ENCODE peak calls at places on chromosomes 11 and 22, in seven cellular contexts. One of them, this sample, is unnamed.

GRCh38 chr22:30380011-30380410 is 7.2 kb downstream of the RNF215 start:
- DNase-seq in AG04450: no peak
- DNase-seq in foreskin fibroblast: no peak
- DNase-seq in cardiac fibroblast: no peak
- DNase-seq in fibroblast of mammary gland: no peak
- DNase-seq in BJ: no peak
- DNase-seq in cardiac muscle cell: no peak
- DNase-seq in this sample: no peak

GRCh38 chr11:7572001-7572712 is 58.4 kb downstream of the PPFIBP2 start:
- DNase-seq in cardiac fibroblast: peak
- DNase-seq in BJ: no peak
- DNase-seq in foreskin fibroblast: peak
- DNase-seq in fibroblast of mammary gland: no peak
- DNase-seq in cardiac muscle cell: no peak
- DNase-seq in AG04450: no peak
- DNase-seq in this sample: no peak

GRCh38 chr11:95897731-95898130 is 26.2 kb downstream of the MTMR2 start:
- DNase-seq in fibroblast of mammary gland: peak
- DNase-seq in AG04450: no peak
- DNase-seq in foreskin fibroblast: peak
- DNase-seq in cardiac muscle cell: no peak
- DNase-seq in cardiac fibroblast: peak
- DNase-seq in BJ: no peak
- DNase-seq in this sample: no peak

GRCh38 chr22:32712644-32713355 is 88.7 kb upstream of the TIMP3 start:
- DNase-seq in BJ: no peak
- DNase-seq in foreskin fibroblast: peak
- DNase-seq in cardiac fibroblast: no peak
- DNase-seq in fibroblast of mammary gland: peak
- DNase-seq in AG04450: no peak
- DNase-seq in cardiac muscle cell: peak
- DNase-seq in this sample: no peak

GRCh38 chr11:113384551-113384950 is 3.0 kb upstream of the ANKK1 start:
- DNase-seq in AG04450: peak
- DNase-seq in fibroblast of mammary gland: peak
- DNase-seq in cardiac muscle cell: peak
- DNase-seq in foreskin fibroblast: peak
- DNase-seq in cardiac fibroblast: peak
- DNase-seq in BJ: peak
- DNase-seq in this sample: peak

GRCh38 chr11:12606597-12606996 is 67.6 kb upstream of the TEAD1 start:
- DNase-seq in cardiac muscle cell: no peak
- DNase-seq in foreskin fibroblast: peak
- DNase-seq in cardiac fibroblast: peak
- DNase-seq in BJ: peak
- DNase-seq in AG04450: peak
- DNase-seq in fibroblast of mammary gland: peak
- DNase-seq in this sample: no peak

GRCh38 chr22:17732251-17732854 is 41.9 kb downstream of the BID start:
- DNase-seq in BJ: no peak
- DNase-seq in cardiac muscle cell: no peak
- DNase-seq in AG04450: no peak
- DNase-seq in foreskin fibroblast: no peak
- DNase-seq in fibroblast of mammary gland: no peak
- DNase-seq in cardiac fibroblast: no peak
- DNase-seq in this sample: no peak

GRCh38 chr11:82191690-82192089 is 542.0 kb downstream of the FAM181B start:
- DNase-seq in foreskin fibroblast: no peak
- DNase-seq in cardiac fibroblast: no peak
- DNase-seq in cardiac muscle cell: no peak
- DNase-seq in BJ: no peak
- DNase-seq in AG04450: no peak
- DNase-seq in fibroblast of mammary gland: no peak
- DNase-seq in this sample: no peak

GRCh38 chr11:34209809-34210208 is 104.4 kb downstream of the NAT10 start:
- DNase-seq in cardiac fibroblast: no peak
- DNase-seq in foreskin fibroblast: no peak
- DNase-seq in fibroblast of mammary gland: no peak
- DNase-seq in cardiac muscle cell: no peak
- DNase-seq in AG04450: no peak
- DNase-seq in BJ: no peak
- DNase-seq in this sample: no peak

GRCh38 chr11:133746663-133747306 is 98.5 kb downstream of the SPATA19 start:
- DNase-seq in cardiac muscle cell: no peak
- DNase-seq in fibroblast of mammary gland: no peak
- DNase-seq in BJ: no peak
- DNase-seq in cardiac fibroblast: no peak
- DNase-seq in foreskin fibroblast: no peak
- DNase-seq in AG04450: no peak
- DNase-seq in this sample: no peak

GRCh38 chr11:59145534-59145933 is 2.9 kb downstream of the FAM111A start:
- DNase-seq in cardiac fibroblast: peak
- DNase-seq in fibroblast of mammary gland: peak
- DNase-seq in AG04450: no peak
- DNase-seq in BJ: no peak
- DNase-seq in foreskin fibroblast: peak
- DNase-seq in cardiac muscle cell: no peak
- DNase-seq in this sample: peak

GRCh38 chr11:69142894-69143293 is 12.8 kb upstream of the SMIM38 start:
- DNase-seq in BJ: no peak
- DNase-seq in cardiac muscle cell: no peak
- DNase-seq in cardiac fibroblast: no peak
- DNase-seq in fibroblast of mammary gland: no peak
- DNase-seq in AG04450: no peak
- DNase-seq in foreskin fibroblast: no peak
- DNase-seq in this sample: no peak

GRCh38 chr11:45961841-45962240 is 39.4 kb downstream of the LARGE2 start:
- DNase-seq in foreskin fibroblast: no peak
- DNase-seq in cardiac muscle cell: no peak
- DNase-seq in BJ: no peak
- DNase-seq in fibroblast of mammary gland: no peak
- DNase-seq in AG04450: no peak
- DNase-seq in cardiac fibroblast: no peak
- DNase-seq in this sample: no peak

GRCh38 chr11:206002-206384 is 1.2 kb downstream of the BET1L start:
- DNase-seq in AG04450: no peak
- DNase-seq in fibroblast of mammary gland: no peak
- DNase-seq in BJ: no peak
- DNase-seq in cardiac fibroblast: no peak
- DNase-seq in cardiac muscle cell: no peak
- DNase-seq in foreskin fibroblast: no peak
- DNase-seq in this sample: no peak

GRCh38 chr22:33803371-33803770 is 116.9 kb downstream of the LARGE1 start:
- DNase-seq in BJ: peak
- DNase-seq in foreskin fibroblast: peak
- DNase-seq in cardiac fibroblast: peak
- DNase-seq in fibroblast of mammary gland: peak
- DNase-seq in AG04450: peak
- DNase-seq in cardiac muscle cell: no peak
- DNase-seq in this sample: peak

GRCh38 chr11:125561924-125562323 is 7.4 kb upstream of the EI24 start:
- DNase-seq in BJ: no peak
- DNase-seq in fibroblast of mammary gland: no peak
- DNase-seq in cardiac fibroblast: no peak
- DNase-seq in cardiac muscle cell: no peak
- DNase-seq in foreskin fibroblast: no peak
- DNase-seq in AG04450: no peak
- DNase-seq in this sample: no peak

GRCh38 chr11:13316528-13316961 is 39.0 kb downstream of the BMAL1 start:
- DNase-seq in AG04450: no peak
- DNase-seq in fibroblast of mammary gland: peak
- DNase-seq in cardiac muscle cell: no peak
- DNase-seq in BJ: peak
- DNase-seq in cardiac fibroblast: peak
- DNase-seq in foreskin fibroblast: peak
- DNase-seq in this sample: peak

GRCh38 chr22:45290410-45290936 is 5.7 kb downstream of the UPK3A start:
- DNase-seq in BJ: peak
- DNase-seq in cardiac muscle cell: peak
- DNase-seq in cardiac fibroblast: peak
- DNase-seq in AG04450: peak
- DNase-seq in fibroblast of mammary gland: peak
- DNase-seq in foreskin fibroblast: peak
- DNase-seq in this sample: peak

GRCh38 chr11:12071574-12071973 is 38.8 kb upstream of the MICAL2 start:
- DNase-seq in AG04450: no peak
- DNase-seq in cardiac muscle cell: no peak
- DNase-seq in fibroblast of mammary gland: no peak
- DNase-seq in cardiac fibroblast: no peak
- DNase-seq in BJ: no peak
- DNase-seq in foreskin fibroblast: no peak
- DNase-seq in this sample: no peak

GRCh38 chr11:46386674-46387073 is 4.9 kb downstream of the CHRM4 start:
- DNase-seq in BJ: no peak
- DNase-seq in cardiac muscle cell: no peak
- DNase-seq in cardiac fibroblast: peak
- DNase-seq in fibroblast of mammary gland: peak
- DNase-seq in AG04450: no peak
- DNase-seq in foreskin fibroblast: peak
- DNase-seq in this sample: peak

GRCh38 chr11:135075740-135076139 is 663.7 kb upstream of the B3GAT1 start:
- DNase-seq in BJ: no peak
- DNase-seq in AG04450: no peak
- DNase-seq in cardiac muscle cell: peak
- DNase-seq in cardiac fibroblast: peak
- DNase-seq in foreskin fibroblast: peak
- DNase-seq in fibroblast of mammary gland: peak
- DNase-seq in this sample: no peak

GRCh38 chr22:48039326-48039725 is 1276.9 kb downstream of the TBC1D22A start:
- DNase-seq in BJ: no peak
- DNase-seq in foreskin fibroblast: no peak
- DNase-seq in cardiac fibroblast: no peak
- DNase-seq in fibroblast of mammary gland: no peak
- DNase-seq in AG04450: no peak
- DNase-seq in cardiac muscle cell: no peak
- DNase-seq in this sample: no peak

GRCh38 chr11:117037279-117037951 is 60.8 kb downstream of the SIK3 start:
- DNase-seq in cardiac muscle cell: no peak
- DNase-seq in foreskin fibroblast: peak
- DNase-seq in cardiac fibroblast: no peak
- DNase-seq in AG04450: no peak
- DNase-seq in fibroblast of mammary gland: peak
- DNase-seq in BJ: no peak
- DNase-seq in this sample: peak

GRCh38 chr22:42994917-42995562 is 19.9 kb downstream of the PACSIN2 start:
- DNase-seq in AG04450: peak
- DNase-seq in foreskin fibroblast: peak
- DNase-seq in BJ: peak
- DNase-seq in fibroblast of mammary gland: peak
- DNase-seq in cardiac muscle cell: peak
- DNase-seq in cardiac fibroblast: peak
- DNase-seq in this sample: peak

GRCh38 chr22:25099202-25099601 is 100.5 kb upstream of the CRYBB3 start:
- DNase-seq in BJ: no peak
- DNase-seq in cardiac fibroblast: no peak
- DNase-seq in fibroblast of mammary gland: no peak
- DNase-seq in foreskin fibroblast: no peak
- DNase-seq in AG04450: no peak
- DNase-seq in cardiac muscle cell: no peak
- DNase-seq in this sample: no peak

GRCh38 chr11:85805387-85805786 is 5.6 kb downstream of the SYTL2 start:
- DNase-seq in foreskin fibroblast: peak
- DNase-seq in AG04450: no peak
- DNase-seq in BJ: no peak
- DNase-seq in cardiac fibroblast: no peak
- DNase-seq in cardiac muscle cell: no peak
- DNase-seq in fibroblast of mammary gland: no peak
- DNase-seq in this sample: peak

GRCh38 chr11:57324886-57325734 is at the start of gene TNKS1BP1:
- DNase-seq in BJ: peak
- DNase-seq in cardiac muscle cell: peak
- DNase-seq in AG04450: peak
- DNase-seq in cardiac fibroblast: peak
- DNase-seq in foreskin fibroblast: peak
- DNase-seq in fibroblast of mammary gland: peak
- DNase-seq in this sample: peak

GRCh38 chr11:7672960-7673723 is at the start of gene CYB5R2:
- DNase-seq in cardiac muscle cell: peak
- DNase-seq in BJ: no peak
- DNase-seq in AG04450: no peak
- DNase-seq in foreskin fibroblast: peak
- DNase-seq in cardiac fibroblast: peak
- DNase-seq in fibroblast of mammary gland: peak
- DNase-seq in this sample: no peak

GRCh38 chr11:130390071-130390758 is 38.2 kb downstream of the ADAMTS8 start:
- DNase-seq in BJ: no peak
- DNase-seq in foreskin fibroblast: peak
- DNase-seq in cardiac fibroblast: peak
- DNase-seq in AG04450: peak
- DNase-seq in cardiac muscle cell: peak
- DNase-seq in fibroblast of mammary gland: peak
- DNase-seq in this sample: peak

GRCh38 chr11:76161261-76161961 is 44.9 kb downstream of the WNT11 start:
- DNase-seq in cardiac muscle cell: peak
- DNase-seq in foreskin fibroblast: no peak
- DNase-seq in cardiac fibroblast: no peak
- DNase-seq in fibroblast of mammary gland: peak
- DNase-seq in AG04450: no peak
- DNase-seq in BJ: no peak
- DNase-seq in this sample: no peak
- H3K4me3 ChIP-seq in cardiac muscle cell: no peak
- H3K4me3 ChIP-seq in foreskin fibroblast: no peak
- H3K4me3 ChIP-seq in cardiac fibroblast: no peak
- H3K4me3 ChIP-seq in fibroblast of mammary gland: no peak
- H3K4me3 ChIP-seq in AG04450: no peak
- H3K4me3 ChIP-seq in BJ: no peak
- H3K4me3 ChIP-seq in this sample: no peak

GRCh38 chr11:65629579-65629978 is 8.3 kb upstream of the SIPA1 start:
- DNase-seq in cardiac muscle cell: no peak
- DNase-seq in AG04450: no peak
- DNase-seq in BJ: no peak
- DNase-seq in foreskin fibroblast: no peak
- DNase-seq in fibroblast of mammary gland: no peak
- DNase-seq in cardiac fibroblast: no peak
- DNase-seq in this sample: no peak
- H3K4me3 ChIP-seq in cardiac muscle cell: no peak
- H3K4me3 ChIP-seq in AG04450: no peak
- H3K4me3 ChIP-seq in BJ: no peak
- H3K4me3 ChIP-seq in foreskin fibroblast: no peak
- H3K4me3 ChIP-seq in fibroblast of mammary gland: no peak
- H3K4me3 ChIP-seq in cardiac fibroblast: no peak
- H3K4me3 ChIP-seq in this sample: no peak

GRCh38 chr11:2300936-2301630 is 635 bp downstream of the C11orf21 start:
- DNase-seq in cardiac muscle cell: no peak
- DNase-seq in AG04450: no peak
- DNase-seq in BJ: no peak
- DNase-seq in cardiac fibroblast: no peak
- DNase-seq in foreskin fibroblast: no peak
- DNase-seq in fibroblast of mammary gland: no peak
- DNase-seq in this sample: no peak
- H3K4me3 ChIP-seq in cardiac muscle cell: no peak
- H3K4me3 ChIP-seq in AG04450: no peak
- H3K4me3 ChIP-seq in BJ: no peak
- H3K4me3 ChIP-seq in cardiac fibroblast: no peak
- H3K4me3 ChIP-seq in foreskin fibroblast: no peak
- H3K4me3 ChIP-seq in fibroblast of mammary gland: no peak
- H3K4me3 ChIP-seq in this sample: no peak

DNA sequence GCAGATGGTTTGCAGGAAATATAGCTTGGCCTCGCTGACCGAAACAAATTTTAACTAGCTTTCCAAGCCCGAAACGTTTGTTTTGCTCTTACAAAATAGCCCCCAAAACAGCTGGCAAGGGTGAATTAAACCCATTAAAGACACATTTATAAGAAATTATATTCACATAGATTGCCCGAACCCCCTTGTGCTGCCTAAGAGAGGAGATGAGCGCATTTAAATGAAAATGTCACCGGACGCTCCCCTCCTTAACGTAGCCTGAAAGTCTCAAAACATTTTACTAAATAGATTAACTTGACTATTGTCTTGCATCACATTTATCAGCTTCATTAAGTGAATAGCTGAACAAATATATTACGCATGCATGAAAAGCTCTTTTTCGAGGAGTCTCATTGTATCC is 3.9 kb upstream of the DBX1 start:
- DNase-seq in cardiac fibroblast: no peak
- DNase-seq in fibroblast of mammary gland: no peak
- DNase-seq in foreskin fibroblast: no peak
- DNase-seq in BJ: no peak
- DNase-seq in AG04450: no peak
- DNase-seq in cardiac muscle cell: no peak
- DNase-seq in this sample: no peak
- H3K4me3 ChIP-seq in cardiac fibroblast: no peak
- H3K4me3 ChIP-seq in fibroblast of mammary gland: no peak
- H3K4me3 ChIP-seq in foreskin fibroblast: no peak
- H3K4me3 ChIP-seq in BJ: no peak
- H3K4me3 ChIP-seq in AG04450: no peak
- H3K4me3 ChIP-seq in cardiac muscle cell: no peak
- H3K4me3 ChIP-seq in this sample: no peak